ENCODE peak calls at places on chromosomes 1 and 21, in nine cellular contexts. D is endothelial cell of umbilical vein, U is IMR-90, J is transverse colon, W is vagina, C is tibial nerve, K is body of pancreas, V is A549, G is ovary. E is an unnamed sample.
A peak's percentile ranks its signal among the peaks of the same experiment; 100 is the strongest.

GRCh38 chr1:12078938-12079861 is 16.1 kb downstream of the TNFRSF8 start:
- DNase-seq in V (peak; percentile 54), G (peak; percentile 59), D (peak; percentile 37), W (no peak), C (no peak), K (no peak), U (peak; percentile 47), J (no peak), E (no peak)

GRCh38 chr1:209645574-209646452 is 6.4 kb downstream of the LAMB3 start:
- DNase-seq in K (no peak), U (no peak), D (no peak), J (no peak), V (no peak), W (no peak), G (no peak), C (no peak), E (no peak)

GRCh38 chr1:36889846-36890245 is 144.5 kb downstream of the GRIK3 start:
- DNase-seq in C (no peak), V (no peak), K (no peak), W (peak; percentile 37), D (no peak), G (no peak), U (no peak), J (no peak), E (no peak)

GRCh38 chr1:225441314-225442119 is 13.7 kb upstream of the LBR start:
- DNase-seq in U (no peak), V (no peak), W (no peak), G (no peak), J (peak; percentile 80), K (peak; percentile 64), C (no peak), D (no peak), E (peak; percentile 77)

GRCh38 chr1:54296666-54297065 is 96.7 kb downstream of the MRPL37 start:
- DNase-seq in G (no peak), V (no peak), U (no peak), C (no peak), J (no peak), K (no peak), W (no peak), D (no peak), E (no peak)

GRCh38 chr1:92411511-92411910 is 75.2 kb downstream of the GFI1 start:
- DNase-seq in W (no peak), U (peak; percentile 78), G (no peak), J (peak; percentile 46), V (no peak), C (no peak), K (no peak), D (no peak), E (no peak)

GRCh38 chr1:208527197-208527596 is 283.0 kb upstream of the PLXNA2 start:
- DNase-seq in J (no peak), C (no peak), V (no peak), G (no peak), D (no peak), W (no peak), K (no peak), U (no peak), E (no peak)

GRCh38 chr1:76862447-76862846 is 4.8 kb upstream of the ST6GALNAC5 start:
- DNase-seq in D (no peak), G (no peak), C (no peak), J (no peak), U (peak; percentile 75), K (no peak), V (no peak), W (no peak), E (no peak)

GRCh38 chr1:209048961-209049669 is 534.4 kb upstream of the CAMK1G start:
- DNase-seq in C (no peak), D (no peak), G (no peak), W (no peak), V (no peak), K (no peak), U (no peak), J (no peak), E (no peak)

GRCh38 chr1:85280636-85281035 is 4.2 kb upstream of the BCL10 start:
- DNase-seq in U (no peak), V (no peak), D (no peak), J (no peak), K (no peak), C (no peak), W (no peak), G (no peak), E (no peak)

GRCh38 chr1:223700388-223700918 is 11.9 kb upstream of the CAPN2 start:
- DNase-seq in D (no peak), G (no peak), U (peak; percentile 48), J (no peak), K (no peak), C (no peak), V (no peak), W (no peak), E (no peak)

GRCh38 chr1:119565131-119565772 is 58.2 kb downstream of the HSD3B1 start:
- DNase-seq in G (no peak), K (no peak), C (no peak), J (no peak), V (no peak), W (no peak), D (no peak), U (no peak), E (no peak)

GRCh38 chr1:213613549-213613948 is 374.2 kb upstream of the PROX1 start:
- DNase-seq in J (no peak), U (no peak), C (no peak), W (no peak), K (no peak), D (no peak), G (no peak), V (no peak), E (no peak)

GRCh38 chr1:169052727-169053126 is 53.8 kb upstream of the ATP1B1 start:
- DNase-seq in U (no peak), W (no peak), C (no peak), D (no peak), G (no peak), V (no peak), J (peak; percentile 60), K (no peak), E (peak; percentile 51)

GRCh38 chr1:214548988-214549387 is 2.4 kb downstream of the PTPN14 start:
- DNase-seq in C (no peak), U (peak; percentile 63), V (no peak), J (no peak), G (peak; percentile 78), K (peak; percentile 38), W (no peak), D (peak; percentile 70), E (no peak)

GRCh38 chr1:51329443-51330325 is 678 bp downstream of the TTC39A start:
- DNase-seq in W (no peak), D (no peak), C (no peak), J (peak; percentile 82), K (peak; percentile 89), G (no peak), V (no peak), U (no peak), E (no peak)

GRCh38 chr1:2541619-2542246 is 11.7 kb upstream of the HES5 start:
- DNase-seq in J (peak; percentile 93), K (no peak), C (no peak), G (no peak), D (no peak), W (no peak), V (no peak), U (no peak), E (no peak)

GRCh38 chr21:41907496-41908258 is 28.5 kb upstream of the PRDM15 start:
- DNase-seq in K (no peak), W (no peak), J (no peak), U (no peak), D (no peak), G (peak; percentile 24), V (no peak), C (no peak), E (no peak)

GRCh38 chr1:117821782-117822447 is 107.5 kb downstream of the GDAP2 start:
- DNase-seq in D (peak; percentile 98), G (no peak), C (no peak), V (no peak), U (peak; percentile 99), K (peak; percentile 51), J (peak; percentile 19), W (no peak), E (no peak)

GRCh38 chr1:232921416-232921815 is 29.0 kb upstream of the NTPCR start:
- DNase-seq in K (no peak), W (no peak), U (no peak), C (no peak), D (no peak), V (no peak), G (no peak), J (no peak), E (no peak)

DNA sequence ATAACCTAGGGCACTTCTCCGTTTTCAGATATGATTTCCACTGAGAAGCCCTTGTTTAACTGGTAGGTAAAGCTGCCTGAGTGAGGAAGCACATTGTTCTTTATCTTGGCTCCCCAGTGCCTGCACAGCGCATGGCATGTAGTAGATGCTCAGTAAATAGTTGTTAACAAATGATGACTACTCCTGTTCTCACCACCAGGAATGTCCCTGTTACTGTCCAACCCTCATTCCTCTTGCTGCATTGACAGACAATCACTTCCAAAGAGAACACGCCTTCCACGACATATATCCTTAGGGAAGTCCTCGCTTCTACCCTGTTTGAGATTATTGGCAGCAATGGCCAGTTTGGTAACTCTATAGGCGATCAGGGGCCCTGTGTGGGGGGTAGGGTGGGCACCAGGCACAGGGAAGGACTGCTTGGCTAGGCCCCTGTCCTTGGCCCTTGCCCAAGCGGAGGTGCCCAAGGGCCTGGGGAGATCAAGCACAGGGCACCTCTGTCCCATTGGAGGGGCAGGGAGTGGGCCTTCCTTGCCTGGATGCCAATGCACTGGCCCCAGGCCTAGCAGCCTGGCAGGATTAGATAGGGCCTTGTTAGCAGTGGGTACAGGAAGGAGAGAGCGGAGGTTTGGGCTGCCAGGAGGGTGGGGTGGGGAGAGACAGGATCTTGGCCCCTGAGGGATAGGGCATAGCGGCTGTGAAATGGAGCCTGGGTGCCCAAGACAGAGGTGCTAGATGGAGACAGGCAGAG is 10.2 kb downstream of the NES start:
- DNase-seq in G (no peak), U (no peak), D (no peak), W (no peak), J (no peak), K (no peak), V (no peak), C (no peak), E (no peak)
- H3K27ac ChIP-seq in G (no peak overlapping the region), U (peak overlapping the region; percentile 5), D (no peak overlapping the region), W (peak overlapping the region; percentile 85), J (peak overlapping the region; percentile 79), K (no peak overlapping the region), V (no peak overlapping the region), C (peak overlapping the region; percentile 84), E (peak overlapping the region; percentile 10)

GRCh38 chr1:216600730-216601426 is 122.4 kb downstream of the ESRRG start:
- DNase-seq in G (peak; percentile 78), V (peak; percentile 74), D (peak; percentile 56), K (peak; percentile 74), U (peak; percentile 78), J (peak; percentile 79), W (no peak), C (peak; percentile 40), E (peak; percentile 82)
- TF ChIP-seq POLR2A in G (peak; percentile 34), V (peak; percentile 33), D (no peak), K (peak; percentile 79), U (peak; percentile 53), J (peak; percentile 65), W (no peak), C (no peak), E (peak; percentile 22)

GRCh38 chr1:152440635-152441471 is 26.8 kb upstream of the CRNN start:
- DNase-seq in W (no peak), V (peak; percentile 89), K (peak; percentile 72), G (peak; percentile 45), C (peak; percentile 43), U (peak; percentile 54), D (peak; percentile 57), J (peak; percentile 67), E (peak; percentile 61)
- H3K9me3 ChIP-seq in W (no peaks in the 10 kb centered on the region), V (no peaks in the 10 kb centered on the region), K (no peaks in the 10 kb centered on the region), G (no peaks in the 10 kb centered on the region), C (no peaks in the 10 kb centered on the region), U (no peaks in the 10 kb centered on the region), D (no peaks in the 10 kb centered on the region), J (no peaks in the 10 kb centered on the region), E (no peaks in the 10 kb centered on the region)

GRCh38 chr21:38170283-38170682 is 86.5 kb upstream of the KCNJ15 start:
- DNase-seq in G (no peak), U (peak; percentile 12), J (no peak), D (peak; percentile 66), C (no peak), W (no peak), K (no peak), V (no peak), E (no peak)
- H3K27ac ChIP-seq in G (no peak overlapping the region), U (no peak overlapping the region), J (no peak overlapping the region), D (peak overlapping the region; percentile 84), C (no peak overlapping the region), W (no peak overlapping the region), K (no peak overlapping the region), V (peak overlapping the region; percentile 64), E (no peak overlapping the region)